ENCODE peak calls at places on chromosomes 6 and 20, in five cellular contexts. One of them, this sample, is unnamed. For H3K79me2, the result is how much of the 10 kb centered on the place peaks cover.

GRCh38 chr6:150157076-150157475 is 14.2 kb downstream of the PPP1R14C start:
- DNase-seq in GM23248: no peak
- DNase-seq in PC-3: no peak
- DNase-seq in HCT116: no peak
- DNase-seq in astrocyte: no peak
- DNase-seq in this sample: no peak

GRCh38 chr6:50889492-50889891 is 70.8 kb downstream of the TFAP2B start:
- DNase-seq in astrocyte: no peak
- DNase-seq in HCT116: no peak
- DNase-seq in PC-3: no peak
- DNase-seq in GM23248: no peak
- DNase-seq in this sample: no peak

GRCh38 chr6:99522531-99522930 is 7.3 kb upstream of the USP45 start:
- DNase-seq in GM23248: peak
- DNase-seq in PC-3: no peak
- DNase-seq in astrocyte: peak
- DNase-seq in HCT116: no peak
- DNase-seq in this sample: no peak

GRCh38 chr6:123434186-123434585 is 202.6 kb downstream of the TRDN start:
- DNase-seq in GM23248: no peak
- DNase-seq in astrocyte: no peak
- DNase-seq in PC-3: no peak
- DNase-seq in HCT116: no peak
- DNase-seq in this sample: no peak

GRCh38 chr6:11805259-11806053 is 26.9 kb upstream of the ADTRP start:
- DNase-seq in GM23248: no peak
- DNase-seq in astrocyte: no peak
- DNase-seq in PC-3: no peak
- DNase-seq in HCT116: no peak
- DNase-seq in this sample: no peak

GRCh38 chr6:43846556-43846955 is 76.5 kb downstream of the VEGFA start:
- DNase-seq in astrocyte: peak
- DNase-seq in GM23248: no peak
- DNase-seq in PC-3: peak
- DNase-seq in HCT116: no peak
- DNase-seq in this sample: no peak

GRCh38 chr20:1893721-1894470 is 1.3 kb upstream of the SIRPA start:
- DNase-seq in HCT116: peak
- DNase-seq in PC-3: no peak
- DNase-seq in GM23248: peak
- DNase-seq in astrocyte: no peak
- DNase-seq in this sample: no peak

GRCh38 chr20:21102691-21103311 is 3.4 kb downstream of the LINC00237 start:
- DNase-seq in HCT116: no peak
- DNase-seq in astrocyte: no peak
- DNase-seq in PC-3: no peak
- DNase-seq in GM23248: peak
- DNase-seq in this sample: peak

GRCh38 chr6:127532991-127533390 is 13.9 kb upstream of the MTCL3 start:
- DNase-seq in PC-3: no peak
- DNase-seq in astrocyte: no peak
- DNase-seq in HCT116: no peak
- DNase-seq in GM23248: no peak
- DNase-seq in this sample: no peak

GRCh38 chr20:37378420-37378784 is 32.5 kb downstream of the SRC start:
- DNase-seq in astrocyte: no peak
- DNase-seq in PC-3: no peak
- DNase-seq in GM23248: no peak
- DNase-seq in HCT116: no peak
- DNase-seq in this sample: no peak

GRCh38 chr20:32390999-32391398 is 32.9 kb downstream of the ASXL1 start:
- DNase-seq in HCT116: no peak
- DNase-seq in GM23248: no peak
- DNase-seq in astrocyte: no peak
- DNase-seq in PC-3: peak
- DNase-seq in this sample: no peak

GRCh38 chr6:35638679-35639078 is 50.0 kb downstream of the FKBP5 start:
- DNase-seq in HCT116: no peak
- DNase-seq in astrocyte: no peak
- DNase-seq in PC-3: no peak
- DNase-seq in GM23248: no peak
- DNase-seq in this sample: peak

GRCh38 chr6:35640017-35640664 is 48.6 kb downstream of the FKBP5 start:
- DNase-seq in astrocyte: peak
- DNase-seq in HCT116: no peak
- DNase-seq in GM23248: peak
- DNase-seq in PC-3: peak
- DNase-seq in this sample: peak

GRCh38 chr6:35637911-35638310 is 50.8 kb downstream of the FKBP5 start:
- DNase-seq in astrocyte: no peak
- DNase-seq in PC-3: no peak
- DNase-seq in HCT116: no peak
- DNase-seq in GM23248: no peak
- DNase-seq in this sample: peak

GRCh38 chr6:35643162-35643535 is 45.6 kb downstream of the FKBP5 start:
- DNase-seq in HCT116: no peak
- DNase-seq in astrocyte: no peak
- DNase-seq in PC-3: no peak
- DNase-seq in GM23248: no peak
- DNase-seq in this sample: no peak

GRCh38 chr6:35642471-35643161 is 46.1 kb downstream of the FKBP5 start:
- DNase-seq in GM23248: no peak
- DNase-seq in HCT116: no peak
- DNase-seq in PC-3: no peak
- DNase-seq in astrocyte: no peak
- DNase-seq in this sample: no peak
- H3K79me2 ChIP-seq in GM23248: under half
- H3K79me2 ChIP-seq in HCT116: under half
- H3K79me2 ChIP-seq in PC-3: under half
- H3K79me2 ChIP-seq in astrocyte: under half
- H3K79me2 ChIP-seq in this sample: half or more

GRCh38 chr6:33985947-33986346 is 159.9 kb downstream of the GRM4 start:
- DNase-seq in HCT116: no peak
- DNase-seq in GM23248: no peak
- DNase-seq in PC-3: no peak
- DNase-seq in astrocyte: no peak
- DNase-seq in this sample: no peak
- H3K9ac ChIP-seq in HCT116: no peak
- H3K9ac ChIP-seq in GM23248: no peak
- H3K9ac ChIP-seq in PC-3: no peak
- H3K9ac ChIP-seq in astrocyte: no peak
- H3K9ac ChIP-seq in this sample: no peak

GRCh38 chr20:63375438-63375837 is 14.3 kb upstream of the CHRNA4 start:
- DNase-seq in PC-3: no peak
- DNase-seq in GM23248: no peak
- DNase-seq in astrocyte: no peak
- DNase-seq in HCT116: no peak
- DNase-seq in this sample: no peak
- H3K79me2 ChIP-seq in PC-3: under half
- H3K79me2 ChIP-seq in GM23248: under half
- H3K79me2 ChIP-seq in astrocyte: under half
- H3K79me2 ChIP-seq in HCT116: under half
- H3K79me2 ChIP-seq in this sample: under half

DNA sequence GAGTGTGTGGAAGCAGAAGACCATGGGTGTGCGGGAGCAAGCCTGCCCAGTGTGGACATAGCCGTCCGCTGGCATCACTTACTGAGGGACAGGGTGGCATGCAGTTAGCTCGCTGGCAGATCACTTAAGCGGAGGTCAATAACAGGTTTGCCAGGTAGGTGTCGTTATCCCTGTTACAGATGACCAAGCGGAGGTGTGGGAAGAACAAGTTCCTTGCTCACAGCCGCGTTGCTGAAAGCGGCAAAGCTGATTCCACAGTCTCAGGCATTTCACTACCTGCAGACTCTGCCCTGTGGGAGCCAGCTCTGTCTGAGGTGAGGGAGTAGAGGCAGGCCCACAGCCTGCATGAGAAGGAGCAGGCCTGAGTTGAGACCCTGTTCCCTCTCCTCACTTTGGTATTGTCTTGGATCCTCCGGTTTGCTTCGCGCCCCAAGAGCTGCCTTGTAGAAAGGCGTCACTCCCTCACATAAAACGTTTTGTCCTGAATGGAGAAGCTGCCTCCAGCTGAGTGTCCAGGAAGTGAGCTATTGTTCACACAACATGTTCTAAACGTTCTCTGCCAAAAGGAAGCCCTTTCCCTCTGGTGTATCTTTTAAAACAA is 96.9 kb downstream of the TCP11 start:
- DNase-seq in PC-3: peak
- DNase-seq in HCT116: no peak
- DNase-seq in GM23248: peak
- DNase-seq in astrocyte: no peak
- DNase-seq in this sample: no peak
- H3K9ac ChIP-seq in PC-3: peak
- H3K9ac ChIP-seq in HCT116: no peak
- H3K9ac ChIP-seq in GM23248: peak
- H3K9ac ChIP-seq in astrocyte: peak
- H3K9ac ChIP-seq in this sample: no peak

GRCh38 chr6:24231578-24231977 is 105.6 kb downstream of the NRSN1 start:
- DNase-seq in PC-3: no peak
- DNase-seq in GM23248: no peak
- DNase-seq in astrocyte: no peak
- DNase-seq in HCT116: no peak
- DNase-seq in this sample: no peak

GRCh38 chr6:24229694-24230093 is 103.7 kb downstream of the NRSN1 start:
- DNase-seq in PC-3: no peak
- DNase-seq in HCT116: no peak
- DNase-seq in astrocyte: no peak
- DNase-seq in GM23248: no peak
- DNase-seq in this sample: no peak

GRCh38 chr6:24227556-24227955 is 101.5 kb downstream of the NRSN1 start:
- DNase-seq in GM23248: no peak
- DNase-seq in PC-3: no peak
- DNase-seq in HCT116: no peak
- DNase-seq in astrocyte: no peak
- DNase-seq in this sample: no peak

GRCh38 chr6:24225838-24226237 is 99.8 kb downstream of the NRSN1 start:
- DNase-seq in astrocyte: no peak
- DNase-seq in GM23248: no peak
- DNase-seq in PC-3: no peak
- DNase-seq in HCT116: no peak
- DNase-seq in this sample: no peak

GRCh38 chr6:24228681-24229255 is 102.8 kb downstream of the NRSN1 start:
- DNase-seq in GM23248: peak
- DNase-seq in astrocyte: peak
- DNase-seq in HCT116: no peak
- DNase-seq in PC-3: no peak
- DNase-seq in this sample: no peak
- H3K79me2 ChIP-seq in GM23248: under half
- H3K79me2 ChIP-seq in astrocyte: under half
- H3K79me2 ChIP-seq in HCT116: under half
- H3K79me2 ChIP-seq in PC-3: under half
- H3K79me2 ChIP-seq in this sample: under half

GRCh38 chr6:38354905-38355304 is 284.8 kb downstream of the BTBD9 start:
- DNase-seq in astrocyte: no peak
- DNase-seq in HCT116: no peak
- DNase-seq in GM23248: no peak
- DNase-seq in PC-3: no peak
- DNase-seq in this sample: no peak
- H3K9ac ChIP-seq in astrocyte: no peak
- H3K9ac ChIP-seq in HCT116: no peak
- H3K9ac ChIP-seq in GM23248: no peak
- H3K9ac ChIP-seq in PC-3: no peak
- H3K9ac ChIP-seq in this sample: no peak

GRCh38 chr20:63876489-63877036 is 11.5 kb downstream of the TPD52L2 start:
- DNase-seq in HCT116: no peak
- DNase-seq in GM23248: no peak
- DNase-seq in PC-3: no peak
- DNase-seq in astrocyte: no peak
- DNase-seq in this sample: no peak

GRCh38 chr20:63873477-63873971 is 8.5 kb downstream of the TPD52L2 start:
- DNase-seq in astrocyte: peak
- DNase-seq in GM23248: peak
- DNase-seq in PC-3: peak
- DNase-seq in HCT116: no peak
- DNase-seq in this sample: no peak

GRCh38 chr20:63878855-63879254 is 13.8 kb downstream of the TPD52L2 start:
- DNase-seq in HCT116: no peak
- DNase-seq in GM23248: no peak
- DNase-seq in astrocyte: no peak
- DNase-seq in PC-3: no peak
- DNase-seq in this sample: no peak

GRCh38 chr20:63877755-63878470 is 12.8 kb downstream of the TPD52L2 start:
- DNase-seq in HCT116: no peak
- DNase-seq in astrocyte: no peak
- DNase-seq in PC-3: no peak
- DNase-seq in GM23248: no peak
- DNase-seq in this sample: no peak

GRCh38 chr20:63874254-63874653 is 9.2 kb downstream of the TPD52L2 start:
- DNase-seq in astrocyte: no peak
- DNase-seq in GM23248: no peak
- DNase-seq in HCT116: no peak
- DNase-seq in PC-3: no peak
- DNase-seq in this sample: no peak
- H3K79me2 ChIP-seq in astrocyte: half or more
- H3K79me2 ChIP-seq in GM23248: half or more
- H3K79me2 ChIP-seq in HCT116: half or more
- H3K79me2 ChIP-seq in PC-3: half or more
- H3K79me2 ChIP-seq in this sample: under half

DNA sequence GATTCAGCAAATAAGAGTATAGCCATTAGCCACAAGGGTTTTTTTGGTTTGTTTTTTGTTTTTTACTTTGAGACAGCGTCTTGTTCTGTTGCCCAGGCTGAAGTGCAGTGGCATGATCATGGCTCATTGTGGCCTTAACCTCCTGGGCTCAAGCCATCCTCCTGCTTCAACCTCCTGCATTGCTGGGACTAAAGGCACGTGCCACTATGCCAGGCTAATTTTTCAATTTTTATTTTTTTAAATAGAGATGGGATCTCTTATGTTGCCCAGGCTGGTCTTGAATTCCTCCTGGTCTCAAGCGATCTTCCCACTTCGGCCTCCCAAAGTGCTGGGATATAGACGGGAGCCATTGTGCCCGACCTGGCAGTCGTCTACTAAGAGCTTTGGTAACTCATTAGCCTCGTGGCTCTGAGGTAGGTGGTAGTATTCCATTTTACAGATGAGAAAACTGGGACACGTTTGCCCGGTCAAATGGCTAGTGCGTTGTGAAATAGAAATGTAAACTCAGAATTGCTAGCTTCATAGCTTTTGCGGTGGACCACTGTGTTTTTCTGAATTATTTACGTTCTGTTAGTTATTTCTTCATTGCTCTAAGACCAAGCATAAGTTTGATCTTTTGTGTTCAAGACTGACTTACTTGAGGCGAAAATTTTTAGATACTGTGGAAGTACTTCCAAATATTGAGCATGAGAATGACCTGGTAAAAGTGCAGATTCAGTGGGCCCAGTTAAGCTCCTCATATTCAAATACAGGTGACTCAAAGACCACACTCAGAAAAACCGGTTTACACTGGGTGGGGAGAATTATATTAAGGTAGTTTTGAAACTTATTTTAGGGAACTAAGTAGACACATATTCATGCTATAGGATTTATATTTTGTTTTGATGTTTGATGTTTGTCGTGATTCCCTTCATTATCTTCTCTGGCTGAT is 2.1 kb downstream of the PANK2 start:
- DNase-seq in HCT116: no peak
- DNase-seq in PC-3: peak
- DNase-seq in GM23248: peak
- DNase-seq in astrocyte: no peak
- DNase-seq in this sample: no peak
- H3K9ac ChIP-seq in HCT116: peak
- H3K9ac ChIP-seq in PC-3: peak
- H3K9ac ChIP-seq in GM23248: peak
- H3K9ac ChIP-seq in astrocyte: peak
- H3K9ac ChIP-seq in this sample: peak

This sample was measured in Karpas-422.